ENCODE peak calls at places on chromosomes 7 and 10, in nine cellular contexts. S is lower lobe of right lung, X is brain microvascular endothelial cell, V is PC-3, Y is colonic mucosa, T is prostate gland, D is uterus, Z is fibroblast of lung, F is A549. Q is an unnamed sample.
A peak's percentile ranks its signal among the peaks of the same experiment; 100 is the strongest.

GRCh38 chr10:76456190-76456589 is 1024.8 kb downstream of the LRMDA start:
- DNase-seq in T (no peak), Z (peak; percentile 27), F (no peak), S (no peak), Y (no peak), X (peak; percentile 54), D (peak; percentile 34), V (peak; percentile 69), Q (no peak)

GRCh38 chr10:12484945-12485805 is 135.8 kb downstream of the CAMK1D start:
- DNase-seq in D (no peak), Y (peak; percentile 47), X (peak; percentile 58), T (no peak), F (no peak), Z (no peak), V (no peak), S (no peak), Q (no peak)

GRCh38 chr7:46368871-46369270 is 447.8 kb upstream of the IGFBP3 start:
- DNase-seq in X (no peak), Y (no peak), T (no peak), S (no peak), V (no peak), Z (no peak), F (no peak), D (no peak), Q (no peak)

GRCh38 chr10:92387289-92387940 is 96.4 kb downstream of the MARCHF5 start:
- DNase-seq in X (peak; percentile 63), T (no peak), V (peak; percentile 51), S (no peak), D (no peak), Y (peak; percentile 37), F (peak; percentile 55), Z (peak; percentile 73), Q (peak; percentile 11)

GRCh38 chr10:131569851-131570715 is 258.6 kb upstream of the TCERG1L start:
- DNase-seq in D (no peak), Y (peak; percentile 11), S (no peak), Z (no peak), T (no peak), F (no peak), X (no peak), V (no peak), Q (no peak)

GRCh38 chr7:142802301-142802700 is 31.5 kb downstream of the PRSS2 start:
- DNase-seq in F (no peak), S (no peak), Y (no peak), T (no peak), Z (no peak), V (no peak), D (no peak), X (no peak), Q (no peak)

GRCh38 chr10:126216221-126216701 is 172.0 kb downstream of the ADAM12 start:
- DNase-seq in D (peak; percentile 30), V (no peak), F (no peak), Z (peak; percentile 86), Y (no peak), S (no peak), X (no peak), T (no peak), Q (no peak)

GRCh38 chr7:123797673-123798526 is 47.1 kb upstream of the HYAL4 start:
- DNase-seq in Y (no peak), V (peak; percentile 94), T (peak; percentile 26), X (peak; percentile 59), Z (peak; percentile 95), D (no peak), S (no peak), F (peak; percentile 7), Q (peak; percentile 78)

GRCh38 chr7:140010194-140010895 is 52.4 kb downstream of the PARP12 start:
- DNase-seq in D (no peak), V (no peak), X (no peak), T (no peak), F (no peak), Z (no peak), Y (no peak), S (no peak), Q (no peak)

GRCh38 chr7:84985073-84985784 is 201.6 kb downstream of the SEMA3D start:
- DNase-seq in D (no peak), S (no peak), V (no peak), Y (no peak), F (no peak), Z (peak; percentile 24), X (no peak), T (no peak), Q (no peak)

GRCh38 chr7:157253850-157254249 is 83.0 kb upstream of the DNAJB6 start:
- DNase-seq in Z (no peak), D (no peak), F (no peak), S (peak; percentile 92), T (peak; percentile 90), Y (peak; percentile 62), X (no peak), V (peak; percentile 61), Q (no peak)

GRCh38 chr7:129222064-129222463 is 2.8 kb upstream of the AHCYL2 start:
- DNase-seq in D (no peak), Y (no peak), T (no peak), Z (no peak), F (no peak), V (no peak), S (no peak), X (no peak), Q (no peak)

GRCh38 chr7:131544449-131545425 is 11.7 kb downstream of the PODXL start:
- DNase-seq in S (no peak), Z (peak; percentile 14), T (no peak), X (peak; percentile 40), D (no peak), F (no peak), V (peak; percentile 19), Y (no peak), Q (no peak)

GRCh38 chr7:75944507-75944906 is 29.6 kb downstream of the POR start:
- DNase-seq in D (no peak), S (no peak), T (no peak), Y (no peak), V (no peak), X (no peak), Z (no peak), F (no peak), Q (no peak)

GRCh38 chr7:75943864-75944263 is 28.9 kb downstream of the POR start:
- DNase-seq in T (no peak), S (no peak), X (no peak), Y (peak; percentile 46), F (no peak), V (peak; percentile 91), D (no peak), Z (peak; percentile 53), Q (peak; percentile 41)

GRCh38 chr7:75946207-75946855 is 31.4 kb downstream of the POR start:
- DNase-seq in X (no peak), Z (no peak), S (no peak), V (no peak), T (no peak), D (no peak), F (no peak), Y (no peak), Q (no peak)

GRCh38 chr7:75948179-75948578 is 33.2 kb downstream of the POR start:
- DNase-seq in X (no peak), D (no peak), V (no peak), S (no peak), Y (no peak), Z (no peak), F (no peak), T (no peak), Q (no peak)

GRCh38 chr7:75945297-75946168 is 30.6 kb downstream of the POR start:
- DNase-seq in T (no peak), Z (peak; percentile 29), V (peak; percentile 46), X (no peak), S (peak; percentile 68), Y (no peak), D (no peak), F (no peak), Q (no peak)
- H3K4me3 ChIP-seq in T (no peak overlapping the region), Z (no peak overlapping the region), V (no peak overlapping the region), X (no peak overlapping the region), S (no peak overlapping the region), Y (no peak overlapping the region), D (no peak overlapping the region), F (no peak overlapping the region), Q (no peak overlapping the region)

DNA sequence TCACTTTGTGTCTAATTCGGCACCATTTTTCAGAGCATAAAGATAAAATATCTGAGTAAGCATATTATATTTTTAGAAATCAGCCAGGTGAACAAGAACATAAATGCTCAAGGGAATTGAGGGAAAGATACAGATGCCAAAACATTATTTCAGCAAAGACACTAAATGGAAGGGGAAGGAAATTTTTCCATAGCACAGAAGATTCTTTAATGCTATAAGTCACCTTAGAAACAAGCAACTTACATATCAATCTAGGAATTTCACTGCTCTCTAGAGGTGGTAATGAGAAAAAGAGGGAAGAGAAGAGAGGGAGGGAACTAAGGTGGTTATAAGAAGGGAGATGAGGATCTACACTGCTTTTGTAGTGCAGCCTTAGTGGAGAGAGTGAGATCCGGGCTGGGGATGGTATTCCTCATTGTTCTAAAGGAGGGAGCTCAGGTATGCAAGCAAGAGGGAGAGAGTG is 20.4 kb downstream of the ZNF365 start:
- DNase-seq in Z (no peak), X (no peak), Y (no peak), S (no peak), V (peak; percentile 52), T (no peak), F (no peak), D (no peak), Q (no peak)
- TF ChIP-seq CTCF in Z (no peak), X (no peak), Y (no peak), S (no peak), V (peak; percentile 44), T (no peak), F (no peak), D (no peak), Q (no peak)

GRCh38 chr7:22356855-22357310 is at the start of gene RAPGEF5:
- DNase-seq in F (peak; percentile 13), Z (peak; percentile 22), S (peak; percentile 58), D (no peak), Y (peak; percentile 78), T (peak; percentile 18), V (peak; percentile 67), X (no peak), Q (no peak)
- H3K27ac ChIP-seq in F (no peak within 1 kb of the TSS), Z (no peak within 1 kb of the TSS), S (no peak within 1 kb of the TSS), D (no peak within 1 kb of the TSS), Y (peak within 1 kb of the TSS; percentile 88), T (no peak within 1 kb of the TSS), V (peak within 1 kb of the TSS; percentile 31), X (no peak within 1 kb of the TSS), Q (peak within 1 kb of the TSS; percentile 89)

DNA sequence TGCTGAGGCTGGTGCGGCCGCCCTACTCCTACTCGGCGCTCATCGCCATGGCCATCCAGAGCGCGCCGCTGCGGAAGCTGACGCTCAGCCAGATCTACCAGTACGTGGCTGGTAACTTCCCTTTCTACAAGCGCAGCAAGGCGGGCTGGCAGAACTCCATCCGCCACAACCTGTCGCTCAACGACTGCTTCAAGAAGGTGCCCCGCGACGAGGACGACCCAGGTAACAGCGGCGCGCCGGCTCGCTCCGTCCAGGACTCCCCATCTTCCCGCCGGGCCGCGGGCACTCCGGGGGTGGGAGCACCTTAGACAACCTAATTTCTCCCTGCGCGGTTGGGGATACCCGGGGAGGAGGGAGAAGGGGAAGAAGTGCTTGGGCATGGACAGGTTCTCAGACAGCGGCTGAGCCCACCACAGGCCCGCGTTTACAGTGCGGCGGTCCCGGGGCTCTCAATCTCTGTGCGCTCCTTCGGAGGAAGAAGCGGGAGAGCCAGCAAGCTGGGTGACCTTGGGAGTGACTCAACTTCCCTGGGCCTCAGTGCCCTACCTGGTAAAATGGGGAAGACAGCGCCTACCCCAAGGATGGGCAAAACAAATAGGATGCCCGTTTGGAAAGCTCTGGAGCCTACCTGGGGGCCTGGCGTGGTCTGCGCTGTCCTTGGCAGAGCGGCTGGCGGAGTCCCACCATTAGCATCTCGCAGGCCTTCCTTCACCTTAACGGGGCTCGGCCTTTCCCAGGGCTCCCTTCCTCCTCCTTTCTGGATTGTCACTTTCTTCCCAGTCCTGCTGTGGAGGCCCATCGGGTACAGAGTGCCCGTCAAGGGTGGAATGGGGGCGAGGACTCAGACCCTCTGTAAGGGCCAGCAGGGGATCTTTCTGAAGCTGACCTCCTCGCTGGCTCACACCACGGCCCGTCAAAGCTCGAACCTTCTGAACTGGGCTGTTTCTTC is 852 bp downstream of the FOXI2 start:
- DNase-seq in T (no peak), S (no peak), Z (no peak), D (no peak), Y (no peak), X (no peak), F (no peak), V (no peak), Q (no peak)
- H3K4me3 ChIP-seq in T (no peak overlapping the region), S (peak overlapping the region; percentile 8), Z (no peak overlapping the region), D (no peak overlapping the region), Y (no peak overlapping the region), X (no peak overlapping the region), F (no peak overlapping the region), V (no peak overlapping the region), Q (no peak overlapping the region)

Q was measured in keratinocyte.